ENCODE peak calls at places on chromosome 9, in four cellular contexts. J, F, R and I are unnamed samples.

GRCh38 chr9:123448247-123448646 is 92.2 kb downstream of the CRB2 start:
- DNase-seq in J (no peak), F (no peak), R (no peak), I (no peak)

GRCh38 chr9:26369096-26369495 is 523.5 kb downstream of the CAAP1 start:
- DNase-seq in J (no peak), F (no peak), R (no peak), I (no peak)

GRCh38 chr9:21967707-21968106 is 26.5 kb downstream of the CDKN2A start:
- DNase-seq in J (no peak), F (no peak), R (no peak), I (no peak)

GRCh38 chr9:121350993-121351561 is 19.0 kb downstream of the STOM start:
- DNase-seq in J (peak), F (peak), R (peak), I (peak)

GRCh38 chr9:127202461-127203139 is 62.0 kb upstream of the GARNL3 start:
- DNase-seq in J (peak), F (peak), R (no peak), I (no peak)

GRCh38 chr9:3708751-3709150 is 182.9 kb upstream of the RFX3 start:
- DNase-seq in J (no peak), F (no peak), R (no peak), I (no peak)

GRCh38 chr9:33852216-33852826 is 35.4 kb downstream of the UBE2R2 start:
- DNase-seq in J (no peak), F (peak), R (peak), I (peak)

GRCh38 chr9:68619636-68620035 is 79.0 kb upstream of the TMEM252 start:
- DNase-seq in J (no peak), F (no peak), R (no peak), I (no peak)

GRCh38 chr9:100098241-100098886 is 436 bp downstream of the ERP44 start:
- DNase-seq in J (no peak), F (no peak), R (peak), I (peak)

GRCh38 chr9:15136646-15137045 is 170.4 kb downstream of the TTC39B start:
- DNase-seq in J (no peak), F (no peak), R (no peak), I (no peak)

DNA sequence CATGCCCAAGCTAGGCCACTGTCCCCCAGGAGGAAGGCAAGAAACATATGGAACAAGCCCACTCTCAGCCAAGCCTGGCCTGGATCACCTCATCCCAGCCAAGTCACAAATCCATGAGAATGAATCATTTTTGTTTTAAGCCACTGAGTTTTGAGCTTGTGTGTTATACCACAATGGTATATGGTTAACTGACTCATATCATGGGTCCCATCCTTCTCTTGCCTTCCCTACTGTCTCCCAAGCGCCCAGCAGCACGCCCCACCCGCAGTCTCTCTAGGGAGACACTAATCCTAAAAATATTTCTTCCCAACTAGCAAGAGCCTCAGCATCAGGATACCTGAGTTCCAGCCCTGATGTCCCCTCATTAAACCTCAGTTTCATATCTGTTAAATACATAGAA is 248.1 kb downstream of the CDK5RAP2 start:
- DNase-seq in J (no peak), F (no peak), R (no peak), I (no peak)
- H3K27ac ChIP-seq in J (no peak), F (no peak), R (no peak), I (no peak)

DNA sequence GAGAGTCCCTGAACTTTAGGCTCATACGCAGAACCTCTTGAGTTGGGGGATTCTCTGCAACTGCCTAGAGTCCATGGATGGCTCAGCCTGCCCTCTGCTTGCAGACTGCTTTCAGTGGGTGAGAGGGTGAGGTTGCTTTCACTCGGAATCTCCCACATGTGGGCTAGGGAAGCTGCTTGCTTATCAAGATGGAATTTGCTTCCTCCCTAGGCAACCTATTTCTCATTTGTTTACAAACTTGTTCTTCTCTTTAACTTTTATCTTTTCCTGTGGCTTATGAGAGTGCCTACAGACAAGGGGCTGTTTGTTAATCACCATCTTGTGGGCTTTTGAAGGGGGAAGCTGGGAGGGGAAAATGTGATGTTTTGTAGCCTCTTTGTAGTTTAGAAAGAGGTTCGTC is 10.0 kb downstream of the TLE4 start:
- DNase-seq in J (no peak), F (no peak), R (no peak), I (no peak)
- H3K27ac ChIP-seq in J (no peak), F (no peak), R (peak), I (no peak)

DNA sequence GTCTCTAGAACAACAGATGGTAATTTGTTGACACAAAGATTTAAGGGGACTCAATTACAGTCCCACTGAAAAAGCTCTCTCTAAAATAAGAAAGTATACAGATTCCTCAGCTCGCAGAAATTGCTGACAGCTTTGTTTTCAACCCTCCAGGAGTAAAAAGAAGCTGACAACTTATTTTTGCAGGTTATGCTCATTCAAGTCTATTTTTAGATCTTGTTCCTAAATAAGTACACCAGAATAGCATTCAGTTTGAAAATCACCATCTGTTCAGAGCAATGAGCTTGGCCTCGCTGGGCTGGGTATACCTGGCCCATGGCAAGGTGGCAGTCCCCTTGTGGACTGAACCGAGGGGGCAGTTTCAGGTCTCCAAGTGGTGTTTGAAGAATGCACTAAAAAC is 169.3 kb downstream of the AUH start:
- DNase-seq in J (peak), F (no peak), R (no peak), I (no peak)
- H3K27ac ChIP-seq in J (peak), F (peak), R (peak), I (peak)

GRCh38 chr9:98216391-98216790 is 24.0 kb upstream of the CORO2A start:
- DNase-seq in J (no peak), F (no peak), R (no peak), I (no peak)

GRCh38 chr9:98217255-98217654 is 24.8 kb upstream of the CORO2A start:
- DNase-seq in J (peak), F (no peak), R (no peak), I (no peak)

GRCh38 chr9:98214811-98215210 is 22.4 kb upstream of the CORO2A start:
- DNase-seq in J (no peak), F (no peak), R (no peak), I (no peak)

GRCh38 chr9:98215821-98216220 is 23.4 kb upstream of the CORO2A start:
- DNase-seq in J (peak), F (no peak), R (no peak), I (no peak)

DNA sequence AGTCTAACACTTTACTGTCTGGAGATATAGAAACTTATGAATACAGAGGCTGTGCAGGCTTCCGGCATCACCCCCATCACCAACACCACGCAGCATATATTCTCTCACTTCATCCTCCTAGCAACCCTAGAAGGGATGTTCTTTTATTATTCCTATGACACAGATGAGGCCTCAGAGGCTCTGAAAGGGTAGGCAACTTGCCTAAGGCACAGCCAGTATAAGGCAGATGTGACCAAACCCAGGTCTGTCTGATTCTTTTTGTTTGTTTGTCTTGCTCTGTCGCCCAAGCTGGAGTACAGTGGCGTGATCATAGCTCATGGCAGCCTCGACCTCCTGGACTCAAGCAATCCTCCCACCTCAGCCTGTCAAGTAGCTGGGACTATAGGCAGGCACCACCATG is 22.8 kb upstream of the CORO2A start:
- DNase-seq in J (peak), F (no peak), R (no peak), I (no peak)
- H3K27ac ChIP-seq in J (no peak), F (no peak), R (no peak), I (no peak)

GRCh38 chr9:131619680-131620079 is 74.4 kb downstream of the PRRT1B start:
- DNase-seq in J (no peak), F (no peak), R (no peak), I (no peak)
- H3K27ac ChIP-seq in J (no peak), F (no peak), R (no peak), I (no peak)

GRCh38 chr9:76583256-76583655 is 124.3 kb downstream of the GCNT1 start:
- DNase-seq in J (no peak), F (no peak), R (no peak), I (no peak)

GRCh38 chr9:76591256-76591950 is 132.4 kb downstream of the GCNT1 start:
- DNase-seq in J (no peak), F (no peak), R (no peak), I (no peak)

GRCh38 chr9:76585487-76586459 is 126.8 kb downstream of the GCNT1 start:
- DNase-seq in J (no peak), F (no peak), R (no peak), I (no peak)

GRCh38 chr9:76588320-76588719 is 129.3 kb downstream of the GCNT1 start:
- DNase-seq in J (no peak), F (no peak), R (no peak), I (no peak)

GRCh38 chr9:76586555-76587314 is 127.8 kb downstream of the GCNT1 start:
- DNase-seq in J (no peak), F (no peak), R (no peak), I (no peak)
- H3K27ac ChIP-seq in J (no peak), F (no peak), R (no peak), I (no peak)

GRCh38 chr9:87865626-87866025 is 17.1 kb upstream of the SPATA31E1 start:
- DNase-seq in J (no peak), F (no peak), R (no peak), I (no peak)
- H3K27ac ChIP-seq in J (no peak), F (no peak), R (no peak), I (no peak)

DNA sequence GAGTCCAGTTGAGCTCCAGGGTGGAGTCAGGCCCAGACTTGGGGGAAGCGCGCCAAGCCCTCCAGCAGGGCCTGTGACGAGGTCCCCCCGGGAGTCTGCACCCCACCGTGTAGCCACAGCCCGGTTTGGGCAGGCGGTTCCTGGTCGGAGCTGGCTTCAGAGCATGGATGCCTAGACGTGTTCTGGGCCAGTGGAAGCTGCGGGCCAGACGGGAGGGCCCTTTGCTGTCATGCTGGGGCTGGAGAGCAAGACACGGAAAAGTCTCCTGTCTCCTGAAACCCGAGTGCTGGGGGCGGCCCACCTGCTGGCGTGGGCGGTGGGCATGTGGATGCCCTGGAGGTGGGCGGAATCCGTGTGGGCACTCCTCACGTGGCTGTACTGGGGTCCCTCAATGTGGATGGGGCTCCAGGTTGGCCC is 1.9 kb downstream of the GPSM1 start:
- DNase-seq in J (peak), F (no peak), R (no peak), I (peak)
- H3K27ac ChIP-seq in J (no peak), F (no peak), R (peak), I (peak)

DNA sequence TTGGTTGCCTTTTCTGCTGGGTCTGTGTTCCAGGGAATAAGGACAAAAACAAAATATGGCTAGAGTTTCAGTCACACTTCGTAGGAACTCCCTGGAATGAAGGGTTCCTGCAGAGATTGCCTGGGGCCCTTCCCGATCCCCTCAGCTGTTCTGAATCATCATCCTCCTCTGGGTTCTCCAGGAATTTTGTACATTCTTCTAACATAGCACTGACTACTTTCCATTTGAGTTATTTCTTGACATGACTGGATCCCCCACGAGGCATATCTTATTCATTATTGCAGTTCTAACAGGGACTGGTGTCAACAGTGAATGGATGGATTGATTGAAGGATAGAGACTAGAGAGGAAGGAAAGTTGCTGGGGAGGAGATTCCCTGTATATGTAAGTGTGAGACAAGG is 49.2 kb upstream of the TNC start:
- DNase-seq in J (no peak), F (no peak), R (no peak), I (no peak)
- H3K27ac ChIP-seq in J (no peak), F (no peak), R (no peak), I (no peak)

DNA sequence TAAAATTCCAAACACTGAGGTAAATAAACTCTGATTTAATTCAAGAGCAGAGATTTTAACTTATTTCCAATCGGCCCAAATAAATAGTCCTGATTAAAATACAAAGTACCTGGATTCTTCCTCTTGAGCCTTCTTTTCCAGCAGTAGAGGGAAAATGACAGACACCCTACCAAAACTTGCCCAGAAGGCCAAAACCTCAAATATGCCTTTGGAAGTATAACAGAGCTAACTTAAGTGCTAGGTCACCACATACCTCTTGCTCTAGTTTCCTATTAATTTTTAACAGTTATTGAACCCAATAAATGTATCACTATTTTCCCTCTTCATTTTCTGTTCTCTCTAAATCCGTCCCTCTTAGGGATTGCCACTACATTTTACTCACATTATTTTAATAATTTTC is 1.4 kb downstream of the BAAT start:
- DNase-seq in J (no peak), F (no peak), R (no peak), I (no peak)
- H3K27ac ChIP-seq in J (no peak), F (no peak), R (no peak), I (no peak)